ENCODE peak calls at places on chromosomes 6 and 20, in nine cellular contexts. One of them, this sample, is unnamed.

GRCh38 chr20:41701596-41702350 is 83.6 kb upstream of the CHD6 start:
- DNase-seq in astrocyte of the spinal cord: no peak
- DNase-seq in AG09319: no peak
- DNase-seq in SJSA1: no peak
- DNase-seq in activated T-cell treated with anti-CD3 and anti-CD28 coated beads, Interleukin-2, amount 50 U/mL, for 24 hours: no peak
- DNase-seq in amniotic stem cell: no peak
- DNase-seq in NCI-H2029: no peak
- DNase-seq in putamen: no peak
- DNase-seq in body of pancreas: no peak
- DNase-seq in this sample: no peak

GRCh38 chr6:105794263-105794662 is 291.9 kb upstream of the PRDM1 start:
- DNase-seq in astrocyte of the spinal cord: peak
- DNase-seq in AG09319: no peak
- DNase-seq in SJSA1: no peak
- DNase-seq in activated T-cell treated with anti-CD3 and anti-CD28 coated beads, Interleukin-2, amount 50 U/mL, for 24 hours: no peak
- DNase-seq in amniotic stem cell: no peak
- DNase-seq in NCI-H2029: no peak
- DNase-seq in putamen: no peak
- DNase-seq in body of pancreas: peak
- DNase-seq in this sample: no peak

GRCh38 chr6:95203153-95203754 is 374.1 kb upstream of the MANEA start:
- DNase-seq in astrocyte of the spinal cord: peak
- DNase-seq in AG09319: no peak
- DNase-seq in SJSA1: no peak
- DNase-seq in activated T-cell treated with anti-CD3 and anti-CD28 coated beads, Interleukin-2, amount 50 U/mL, for 24 hours: no peak
- DNase-seq in amniotic stem cell: no peak
- DNase-seq in NCI-H2029: peak
- DNase-seq in putamen: no peak
- DNase-seq in body of pancreas: peak
- DNase-seq in this sample: no peak

GRCh38 chr6:169510871-169511270 is 191.0 kb downstream of the WDR27 start:
- DNase-seq in astrocyte of the spinal cord: no peak
- DNase-seq in AG09319: no peak
- DNase-seq in SJSA1: no peak
- DNase-seq in activated T-cell treated with anti-CD3 and anti-CD28 coated beads, Interleukin-2, amount 50 U/mL, for 24 hours: no peak
- DNase-seq in amniotic stem cell: no peak
- DNase-seq in NCI-H2029: no peak
- DNase-seq in putamen: no peak
- DNase-seq in body of pancreas: no peak
- DNase-seq in this sample: no peak

GRCh38 chr6:122116105-122116504 is 283.3 kb upstream of the HSF2 start:
- DNase-seq in astrocyte of the spinal cord: no peak
- DNase-seq in AG09319: peak
- DNase-seq in SJSA1: no peak
- DNase-seq in activated T-cell treated with anti-CD3 and anti-CD28 coated beads, Interleukin-2, amount 50 U/mL, for 24 hours: no peak
- DNase-seq in amniotic stem cell: no peak
- DNase-seq in NCI-H2029: no peak
- DNase-seq in putamen: no peak
- DNase-seq in body of pancreas: no peak
- DNase-seq in this sample: no peak

GRCh38 chr6:127959869-127960268 is 59.0 kb upstream of the THEMIS start:
- DNase-seq in astrocyte of the spinal cord: no peak
- DNase-seq in AG09319: no peak
- DNase-seq in SJSA1: no peak
- DNase-seq in activated T-cell treated with anti-CD3 and anti-CD28 coated beads, Interleukin-2, amount 50 U/mL, for 24 hours: no peak
- DNase-seq in amniotic stem cell: no peak
- DNase-seq in NCI-H2029: no peak
- DNase-seq in putamen: no peak
- DNase-seq in body of pancreas: no peak
- DNase-seq in this sample: no peak

GRCh38 chr20:38004416-38004815 is 28.8 kb downstream of the TTI1 start:
- DNase-seq in astrocyte of the spinal cord: no peak
- DNase-seq in AG09319: no peak
- DNase-seq in SJSA1: no peak
- DNase-seq in activated T-cell treated with anti-CD3 and anti-CD28 coated beads, Interleukin-2, amount 50 U/mL, for 24 hours: no peak
- DNase-seq in amniotic stem cell: no peak
- DNase-seq in NCI-H2029: no peak
- DNase-seq in putamen: no peak
- DNase-seq in body of pancreas: no peak
- DNase-seq in this sample: no peak

GRCh38 chr20:50843331-50844276 is 48.7 kb downstream of the BCAS4 start:
- DNase-seq in astrocyte of the spinal cord: no peak
- DNase-seq in AG09319: no peak
- DNase-seq in SJSA1: no peak
- DNase-seq in activated T-cell treated with anti-CD3 and anti-CD28 coated beads, Interleukin-2, amount 50 U/mL, for 24 hours: no peak
- DNase-seq in amniotic stem cell: no peak
- DNase-seq in NCI-H2029: no peak
- DNase-seq in putamen: no peak
- DNase-seq in body of pancreas: no peak
- DNase-seq in this sample: no peak

GRCh38 chr20:41234546-41234945 is 83.0 kb downstream of the ZHX3 start:
- DNase-seq in astrocyte of the spinal cord: peak
- DNase-seq in AG09319: no peak
- DNase-seq in SJSA1: no peak
- DNase-seq in activated T-cell treated with anti-CD3 and anti-CD28 coated beads, Interleukin-2, amount 50 U/mL, for 24 hours: no peak
- DNase-seq in amniotic stem cell: no peak
- DNase-seq in NCI-H2029: no peak
- DNase-seq in putamen: peak
- DNase-seq in body of pancreas: no peak
- DNase-seq in this sample: no peak

GRCh38 chr6:30769088-30769852 is 24.9 kb upstream of the IER3 start:
- DNase-seq in astrocyte of the spinal cord: peak
- DNase-seq in AG09319: peak
- DNase-seq in SJSA1: peak
- DNase-seq in activated T-cell treated with anti-CD3 and anti-CD28 coated beads, Interleukin-2, amount 50 U/mL, for 24 hours: peak
- DNase-seq in amniotic stem cell: peak
- DNase-seq in NCI-H2029: no peak
- DNase-seq in putamen: peak
- DNase-seq in body of pancreas: peak
- DNase-seq in this sample: no peak

GRCh38 chr20:34037767-34038166 is 44.1 kb downstream of the RALY start:
- DNase-seq in astrocyte of the spinal cord: no peak
- DNase-seq in AG09319: peak
- DNase-seq in SJSA1: no peak
- DNase-seq in activated T-cell treated with anti-CD3 and anti-CD28 coated beads, Interleukin-2, amount 50 U/mL, for 24 hours: no peak
- DNase-seq in amniotic stem cell: no peak
- DNase-seq in NCI-H2029: no peak
- DNase-seq in putamen: no peak
- DNase-seq in body of pancreas: no peak
- DNase-seq in this sample: no peak

GRCh38 chr6:53179961-53180651 is 31.5 kb upstream of the GCM1 start:
- DNase-seq in astrocyte of the spinal cord: peak
- DNase-seq in AG09319: no peak
- DNase-seq in SJSA1: no peak
- DNase-seq in activated T-cell treated with anti-CD3 and anti-CD28 coated beads, Interleukin-2, amount 50 U/mL, for 24 hours: no peak
- DNase-seq in amniotic stem cell: no peak
- DNase-seq in NCI-H2029: peak
- DNase-seq in putamen: no peak
- DNase-seq in body of pancreas: peak
- DNase-seq in this sample: peak

GRCh38 chr6:56843476-56844349 is 111.2 kb upstream of the BEND6 start:
- DNase-seq in astrocyte of the spinal cord: peak
- DNase-seq in AG09319: no peak
- DNase-seq in SJSA1: peak
- DNase-seq in activated T-cell treated with anti-CD3 and anti-CD28 coated beads, Interleukin-2, amount 50 U/mL, for 24 hours: peak
- DNase-seq in amniotic stem cell: peak
- DNase-seq in NCI-H2029: no peak
- DNase-seq in putamen: peak
- DNase-seq in body of pancreas: peak
- DNase-seq in this sample: peak

GRCh38 chr6:2695464-2696095 is 55.1 kb downstream of the MYLK4 start:
- DNase-seq in astrocyte of the spinal cord: peak
- DNase-seq in AG09319: no peak
- DNase-seq in SJSA1: peak
- DNase-seq in activated T-cell treated with anti-CD3 and anti-CD28 coated beads, Interleukin-2, amount 50 U/mL, for 24 hours: no peak
- DNase-seq in amniotic stem cell: peak
- DNase-seq in NCI-H2029: peak
- DNase-seq in putamen: no peak
- DNase-seq in body of pancreas: no peak
- DNase-seq in this sample: peak

GRCh38 chr6:83767033-83767432 is 58.1 kb upstream of the SNAP91 start:
- DNase-seq in astrocyte of the spinal cord: no peak
- DNase-seq in AG09319: no peak
- DNase-seq in SJSA1: no peak
- DNase-seq in activated T-cell treated with anti-CD3 and anti-CD28 coated beads, Interleukin-2, amount 50 U/mL, for 24 hours: no peak
- DNase-seq in amniotic stem cell: no peak
- DNase-seq in NCI-H2029: no peak
- DNase-seq in putamen: no peak
- DNase-seq in body of pancreas: no peak
- DNase-seq in this sample: no peak

GRCh38 chr6:10521104-10521808 is at the start of gene GCNT2:
- DNase-seq in astrocyte of the spinal cord: peak
- DNase-seq in AG09319: no peak
- DNase-seq in SJSA1: peak
- DNase-seq in activated T-cell treated with anti-CD3 and anti-CD28 coated beads, Interleukin-2, amount 50 U/mL, for 24 hours: no peak
- DNase-seq in amniotic stem cell: no peak
- DNase-seq in NCI-H2029: no peak
- DNase-seq in putamen: no peak
- DNase-seq in body of pancreas: no peak
- DNase-seq in this sample: peak

GRCh38 chr6:111804627-111805235 is 68.5 kb downstream of the FYN start:
- DNase-seq in astrocyte of the spinal cord: peak
- DNase-seq in AG09319: no peak
- DNase-seq in SJSA1: peak
- DNase-seq in activated T-cell treated with anti-CD3 and anti-CD28 coated beads, Interleukin-2, amount 50 U/mL, for 24 hours: peak
- DNase-seq in amniotic stem cell: no peak
- DNase-seq in NCI-H2029: no peak
- DNase-seq in putamen: no peak
- DNase-seq in body of pancreas: peak
- DNase-seq in this sample: peak

GRCh38 chr6:166957805-166958076 is 1.4 kb upstream of the RNASET2 start:
- DNase-seq in astrocyte of the spinal cord: no peak
- DNase-seq in AG09319: no peak
- DNase-seq in SJSA1: no peak
- DNase-seq in activated T-cell treated with anti-CD3 and anti-CD28 coated beads, Interleukin-2, amount 50 U/mL, for 24 hours: no peak
- DNase-seq in amniotic stem cell: no peak
- DNase-seq in NCI-H2029: no peak
- DNase-seq in putamen: no peak
- DNase-seq in body of pancreas: no peak
- DNase-seq in this sample: no peak